ENCODE peak calls at places on chromosomes 3 and 15, in nine cellular contexts. S, J, R, Z, O, X, I, P and B are unnamed samples.

GRCh38 chr15:42145546-42146455 is 10.6 kb downstream of the PLA2G4F start:
- DNase-seq in Z (no peak), R (no peak), J (no peak), S (no peak), O (no peak), P (no peak), I (no peak), X (no peak), B (no peak)

GRCh38 chr3:16739416-16740091 is 134.3 kb upstream of the DAZL start:
- DNase-seq in O (no peak), P (no peak), Z (no peak), S (no peak), J (peak; percentile 66), I (no peak), X (no peak), R (peak; percentile 18), B (no peak)

GRCh38 chr3:171838218-171838720 is 4.9 kb upstream of the TMEM212 start:
- DNase-seq in S (no peak), I (no peak), X (no peak), R (peak; percentile 36), J (peak; percentile 94), P (no peak), Z (no peak), O (no peak), B (no peak)

GRCh38 chr15:49848824-49849209 is 228.0 kb downstream of the DTWD1 start:
- DNase-seq in Z (no peak), S (no peak), X (no peak), I (no peak), P (no peak), R (no peak), J (peak; percentile 58), O (no peak), B (no peak)

GRCh38 chr3:46187876-46188275 is 20.2 kb downstream of the CCR1 start:
- DNase-seq in Z (no peak), J (peak; percentile 78), R (no peak), S (peak; percentile 46), O (no peak), P (no peak), X (no peak), I (no peak), B (no peak)

GRCh38 chr3:187211532-187212274 is 14.4 kb downstream of the RTP1 start:
- DNase-seq in X (no peak), I (no peak), Z (no peak), J (peak; percentile 67), P (no peak), O (peak; percentile 62), S (no peak), R (no peak), B (peak; percentile 64)

GRCh38 chr3:126971891-126972351 is 11.0 kb upstream of the PLXNA1 start:
- DNase-seq in S (no peak), X (no peak), J (peak; percentile 63), R (no peak), P (no peak), O (no peak), Z (no peak), I (no peak), B (no peak)

GRCh38 chr3:58271901-58272501 is 34.0 kb upstream of the RPP14 start:
- DNase-seq in R (peak; percentile 67), Z (no peak), S (peak; percentile 4), P (no peak), I (no peak), X (no peak), O (peak; percentile 87), J (peak; percentile 92), B (peak; percentile 77)

GRCh38 chr3:33636125-33636855 is 81.8 kb downstream of the CLASP2 start:
- DNase-seq in R (peak; percentile 72), O (peak; percentile 65), J (peak; percentile 82), S (no peak), I (peak; percentile 4), X (no peak), P (peak; percentile 23), Z (peak; percentile 7), B (no peak)

GRCh38 chr3:23928525-23928924 is 11.6 kb downstream of the RPL15 start:
- DNase-seq in S (no peak), X (no peak), O (no peak), R (no peak), Z (no peak), J (peak; percentile 10), I (no peak), P (no peak), B (no peak)